ENCODE peak calls at places on chromosome 22, in five cellular contexts. G is IMR-90, H is SW 1271, K is HuH-7, D is GM04504. Y is an unnamed sample.

GRCh38 chr22:46748948-46749681 is 11.1 kb upstream of the CERK start:
- DNase-seq in G (peak; percentile 49), H (no peak), K (no peak), D (no peak), Y (no peak)

GRCh38 chr22:45612451-45612901 is 59.2 kb upstream of the ATXN10 start:
- DNase-seq in G (peak; percentile 80), H (no peak), K (no peak), D (peak; percentile 51), Y (peak; percentile 82)

GRCh38 chr22:26122920-26123468 is 46.3 kb upstream of the SEZ6L start:
- DNase-seq in G (no peak), H (no peak), K (no peak), D (no peak), Y (no peak)

GRCh38 chr22:39129081-39129480 is 23.4 kb downstream of the CBX7 start:
- DNase-seq in G (no peak), H (no peak), K (peak; percentile 49), D (no peak), Y (no peak)

GRCh38 chr22:26975381-26975780 is 318.0 kb downstream of the MIAT start:
- DNase-seq in G (no peak), H (no peak), K (no peak), D (no peak), Y (no peak)

GRCh38 chr22:21937041-21937820 is 15.4 kb downstream of the PPM1F start:
- DNase-seq in G (no peak), H (no peak), K (no peak), D (no peak), Y (no peak)

GRCh38 chr22:39954584-39955055 is 5.6 kb upstream of the TMA7B start:
- DNase-seq in G (peak; percentile 94), H (peak; percentile 2), K (no peak), D (no peak), Y (peak; percentile 54)

GRCh38 chr22:38049812-38050619 is 7.2 kb upstream of the PICK1 start:
- DNase-seq in G (no peak), H (no peak), K (no peak), D (no peak), Y (no peak)

GRCh38 chr22:38312261-38312800 is 4.9 kb downstream of the CSNK1E start:
- DNase-seq in G (peak; percentile 42), H (no peak), K (no peak), D (no peak), Y (no peak)

GRCh38 chr22:41568811-41569210 is 8.0 kb downstream of the CSDC2 start:
- DNase-seq in G (no peak), H (no peak), K (no peak), D (no peak), Y (no peak)

GRCh38 chr22:17093081-17093480 is 8.3 kb downstream of the IL17RA start:
- DNase-seq in G (no peak), H (no peak), K (no peak), D (no peak), Y (no peak)

GRCh38 chr22:35642305-35642741 is 5.9 kb upstream of the APOL6 start:
- DNase-seq in G (peak; percentile 46), H (no peak), K (no peak), D (no peak), Y (peak; percentile 13)

GRCh38 chr22:24066260-24066659 is 55.2 kb downstream of the CABIN1 start:
- DNase-seq in G (no peak), H (no peak), K (no peak), D (no peak), Y (no peak)

GRCh38 chr22:36211237-36211881 is 9.8 kb upstream of the APOL4 start:
- DNase-seq in G (peak; percentile 56), H (no peak), K (no peak), D (no peak), Y (no peak)

GRCh38 chr22:26845016-26845728 is 187.8 kb downstream of the MIAT start:
- DNase-seq in G (no peak), H (no peak), K (no peak), D (no peak), Y (no peak)

GRCh38 chr22:40107244-40107643 is 70.5 kb upstream of the TNRC6B start:
- DNase-seq in G (no peak), H (no peak), K (no peak), D (no peak), Y (no peak)

GRCh38 chr22:19848298-19849224 is 6.1 kb downstream of the GNB1L start:
- DNase-seq in G (no peak), H (no peak), K (no peak), D (no peak), Y (peak; percentile 23)

GRCh38 chr22:45807156-45807915 is 135.7 kb downstream of the ATXN10 start:
- DNase-seq in G (peak; percentile 60), H (no peak), K (no peak), D (no peak), Y (peak; percentile 22)

GRCh38 chr22:38423512-38424503 is 31.2 kb downstream of the KCNJ4 start:
- DNase-seq in G (no peak), H (no peak), K (peak; percentile 78), D (no peak), Y (no peak)

GRCh38 chr22:29716814-29717213 is 3.0 kb upstream of the CABP7 start:
- DNase-seq in G (peak; percentile 80), H (peak; percentile 24), K (peak; percentile 92), D (peak; percentile 48), Y (peak; percentile 65)

GRCh38 chr22:29031236-29031982 is 30.2 kb downstream of the C22orf31 start:
- DNase-seq in G (peak; percentile 98), H (peak; percentile 71), K (peak; percentile 92), D (peak; percentile 79), Y (peak; percentile 96)

GRCh38 chr22:48574776-48575566 is 1252.7 kb downstream of the BRD1 start:
- DNase-seq in G (no peak), H (no peak), K (no peak), D (peak; percentile 28), Y (no peak)

GRCh38 chr22:26273011-26273675 is 103.9 kb downstream of the SEZ6L start:
- DNase-seq in G (no peak), H (no peak), K (no peak), D (no peak), Y (no peak)

GRCh38 chr22:36164621-36165020 is 4.1 kb upstream of the APOL3 start:
- DNase-seq in G (no peak), H (no peak), K (no peak), D (no peak), Y (no peak)

GRCh38 chr22:33971561-33971961 is 51.3 kb upstream of the LARGE1 start:
- DNase-seq in G (no peak), H (no peak), K (no peak), D (no peak), Y (no peak)

GRCh38 chr22:30822216-30823014 is 127.7 kb downstream of the OSBP2 start:
- DNase-seq in G (no peak), H (no peak), K (peak; percentile 54), D (no peak), Y (no peak)

GRCh38 chr22:17818166-17818565 is 43.9 kb upstream of the BID start:
- DNase-seq in G (no peak), H (no peak), K (no peak), D (no peak), Y (no peak)

GRCh38 chr22:22810018-22810427 is 77.6 kb upstream of the IGLL5 start:
- DNase-seq in G (peak; percentile 30), H (no peak), K (peak; percentile 73), D (no peak), Y (no peak)

GRCh38 chr22:36828815-36829214 is 12.0 kb upstream of the PVALB start:
- DNase-seq in G (no peak), H (no peak), K (no peak), D (no peak), Y (no peak)

GRCh38 chr22:39314251-39314971 is 5.0 kb downstream of the RPL3 start:
- DNase-seq in G (no peak), H (peak; percentile 5), K (no peak), D (no peak), Y (peak; percentile 25)

GRCh38 chr22:20080776-20081654 is 974 bp downstream of the DGCR8 start:
- DNase-seq in G (peak; percentile 67), H (no peak), K (no peak), D (peak; percentile 24), Y (peak; percentile 64)

GRCh38 chr22:22929381-22930221 is 42.0 kb downstream of the IGLL5 start:
- DNase-seq in G (no peak), H (no peak), K (no peak), D (no peak), Y (no peak)

GRCh38 chr22:18058770-18059169 is 19.0 kb upstream of the PEX26 start:
- DNase-seq in G (no peak), H (no peak), K (no peak), D (no peak), Y (no peak)

GRCh38 chr22:41216984-41217383 is 11.9 kb downstream of the L3MBTL2 start:
- DNase-seq in G (peak; percentile 72), H (no peak), K (no peak), D (no peak), Y (no peak)

GRCh38 chr22:46501701-46502100 is 35.7 kb downstream of the CELSR1 start:
- DNase-seq in G (peak; percentile 76), H (no peak), K (no peak), D (no peak), Y (peak; percentile 67)

GRCh38 chr22:37420656-37421467 is 6.4 kb downstream of the ELFN2 start:
- DNase-seq in G (peak; percentile 54), H (no peak), K (no peak), D (no peak), Y (no peak)

GRCh38 chr22:46803031-46803880 is 40.8 kb downstream of the TBC1D22A start:
- DNase-seq in G (no peak), H (peak; percentile 14), K (peak; percentile 85), D (no peak), Y (no peak)